ENCODE peak calls at places on chromosomes 13 and 19, in five cellular contexts. U is progenitor cell of endocrine pancreas; Y is activated naive CD8-positive, alpha-beta T cell treated with anti-CD3 and anti-CD28 coated beads, Interleukin-2, amount 50 U/mL, for 24 hours; L is stimulated activated naive CD8-positive, alpha-beta T cell treated with anti-CD3 and anti-CD28 coated beads, Interleukin-15, Interleukin-2, amounts not matched to agents 100 U/mL and 50 U/mL, for 24 hours; G is CD8-positive, alpha-beta memory T cell. S is an unnamed sample.

GRCh38 chr19:12840091-12841079 is 2.1 kb downstream of the MAST1 start:
- DNase-seq in U (peak), G (no peak), L (peak), Y (peak), S (peak)

GRCh38 chr13:90738881-90739280 is 608.6 kb upstream of the MIR17HG start:
- DNase-seq in U (no peak), L (no peak), Y (no peak), G (no peak), S (no peak)

GRCh38 chr13:39688699-39689405 is 33.4 kb downstream of the COG6 start:
- DNase-seq in G (no peak), L (no peak), U (no peak), Y (no peak), S (no peak)

GRCh38 chr19:38039966-38040365 is 133.0 kb downstream of the SIPA1L3 start:
- DNase-seq in Y (no peak), U (no peak), L (no peak), G (no peak), S (no peak)

GRCh38 chr13:80361883-80362327 is 21.0 kb upstream of the SPRY2 start:
- DNase-seq in L (no peak), Y (no peak), G (no peak), U (no peak), S (no peak)

GRCh38 chr19:44643605-44644390 is at the start of gene PVR:
- DNase-seq in Y (peak), U (peak), G (no peak), L (peak), S (peak)

GRCh38 chr13:31054632-31055031 is 107.1 kb downstream of the HSPH1 start:
- DNase-seq in U (no peak), Y (no peak), G (no peak), L (no peak), S (no peak)

GRCh38 chr19:10105241-10106099 is 692 bp upstream of the PPAN start:
- DNase-seq in L (peak), G (no peak), U (no peak), Y (peak), S (no peak)

GRCh38 chr13:105920375-105920774 is 615.1 kb downstream of the EFNB2 start:
- DNase-seq in Y (no peak), G (no peak), U (no peak), L (no peak), S (no peak)

GRCh38 chr19:4547303-4548237 is 7.7 kb upstream of the LRG1 start:
- DNase-seq in L (peak), G (no peak), U (no peak), Y (peak), S (no peak)

GRCh38 chr19:48613024-48613851 is 1.6 kb downstream of the FAM83E start:
- DNase-seq in U (no peak), G (no peak), Y (no peak), L (peak), S (no peak)

GRCh38 chr13:23618341-23618740 is 48.1 kb downstream of the TNFRSF19 start:
- DNase-seq in G (no peak), L (no peak), Y (no peak), U (no peak), S (no peak)

GRCh38 chr13:75495938-75496337 is 14.0 kb upstream of the TBC1D4 start:
- DNase-seq in L (no peak), Y (no peak), U (no peak), G (no peak), S (no peak)

GRCh38 chr19:30423481-30423880 is 51.3 kb downstream of the ZNF536 start:
- DNase-seq in L (no peak), Y (no peak), G (no peak), U (no peak), S (peak)

GRCh38 chr19:16136185-16137067 is 7.1 kb upstream of the HSH2D start:
- DNase-seq in U (no peak), L (no peak), Y (no peak), G (no peak), S (no peak)

GRCh38 chr19:35451278-35452096 is 3.4 kb downstream of the FFAR2 start:
- DNase-seq in G (no peak), U (no peak), L (peak), Y (no peak), S (no peak)

GRCh38 chr19:14479985-14480694 is 5.0 kb upstream of the PTGER1 start:
- DNase-seq in Y (peak), G (peak), L (peak), U (peak), S (peak)

GRCh38 chr13:45280751-45281634 is 60.0 kb downstream of the TPT1 start:
- DNase-seq in L (peak), Y (peak), G (no peak), U (no peak), S (peak)

S was measured in glutamatergic neuron.